ENCODE peak calls at places on chromosome 7, in ten cellular contexts. Q is foreskin fibroblast; W is lung; P is CD8-positive, alpha-beta T cell; A is Calu3; U is endothelial cell; V is HFFc6; B is Panc1; O is cardiac muscle cell; T is fibroblast of the aortic adventitia. I is an unnamed sample.
A peak's percentile ranks its signal among the peaks of the same experiment; 100 is the strongest.

GRCh38 chr7:80259-81236 is 111.8 kb upstream of the FAM20C start:
- DNase-seq in U (no peak), B (no peak), P (no peak), Q (no peak), W (no peak), T (no peak), O (no peak), A (no peak), V (no peak), I (no peak)

GRCh38 chr7:66353547-66353946 is 148.4 kb downstream of the TPST1 start:
- DNase-seq in Q (peak; percentile 71), A (no peak), O (no peak), B (no peak), T (peak; percentile 80), U (no peak), P (no peak), V (peak; percentile 75), W (no peak), I (no peak)

GRCh38 chr7:79709574-79710409 is 256.3 kb upstream of the MAGI2 start:
- DNase-seq in Q (peak; percentile 20), A (no peak), V (peak; percentile 4), O (no peak), T (peak; percentile 65), P (no peak), U (no peak), B (peak; percentile 41), W (no peak), I (no peak)

GRCh38 chr7:150949564-150949963 is 28.6 kb downstream of the KCNH2 start:
- DNase-seq in V (no peak), U (no peak), P (no peak), T (no peak), Q (no peak), B (no peak), O (no peak), A (no peak), W (no peak), I (no peak)

GRCh38 chr7:20577362-20578069 is 38.0 kb upstream of the ABCB5 start:
- DNase-seq in V (no peak), P (no peak), B (no peak), T (peak; percentile 62), Q (no peak), A (no peak), W (no peak), U (no peak), O (peak; percentile 29), I (no peak)

GRCh38 chr7:151128716-151129115 is 38.8 kb downstream of the GBX1 start:
- DNase-seq in U (no peak), O (no peak), A (no peak), T (no peak), V (no peak), Q (no peak), P (no peak), W (no peak), B (no peak), I (no peak)

GRCh38 chr7:148121426-148121825 is 469.1 kb upstream of the C7orf33 start:
- DNase-seq in V (no peak), T (no peak), W (no peak), Q (no peak), O (no peak), A (no peak), P (no peak), B (no peak), U (no peak), I (no peak)

GRCh38 chr7:23970193-23970592 is 260.2 kb downstream of the STK31 start:
- DNase-seq in B (no peak), U (no peak), A (no peak), O (no peak), Q (no peak), W (no peak), P (no peak), V (no peak), T (no peak), I (no peak)

GRCh38 chr7:94011714-94012353 is 7.7 kb upstream of the BET1 start:
- DNase-seq in T (no peak), Q (no peak), A (no peak), W (no peak), O (no peak), V (no peak), P (no peak), U (no peak), B (no peak), I (no peak)

GRCh38 chr7:13920053-13920697 is 69.3 kb downstream of the ETV1 start:
- DNase-seq in P (no peak), B (peak; percentile 99), W (no peak), O (peak; percentile 87), A (peak; percentile 89), T (peak; percentile 97), V (peak; percentile 100), U (peak; percentile 39), Q (peak; percentile 99), I (no peak)

GRCh38 chr7:14899065-14899464 is 3.5 kb downstream of the DGKB start:
- DNase-seq in V (no peak), T (peak; percentile 79), P (no peak), O (no peak), U (no peak), A (no peak), W (no peak), B (no peak), Q (no peak), I (no peak)

GRCh38 chr7:82244947-82245346 is 198.6 kb downstream of the CACNA2D1 start:
- DNase-seq in O (no peak), T (no peak), V (no peak), Q (no peak), A (no peak), U (no peak), P (no peak), B (no peak), W (no peak), I (no peak)

GRCh38 chr7:37411444-37412034 is 37.1 kb downstream of the ELMO1 start:
- DNase-seq in Q (no peak), V (no peak), T (no peak), P (no peak), A (no peak), U (no peak), O (no peak), W (no peak), B (no peak), I (no peak)

GRCh38 chr7:16028103-16028502 is 341.6 kb upstream of the MEOX2 start:
- DNase-seq in P (no peak), A (no peak), T (peak; percentile 98), U (no peak), W (no peak), O (no peak), Q (peak; percentile 90), V (peak; percentile 88), B (no peak), I (no peak)

GRCh38 chr7:81499262-81500116 is 270.4 kb downstream of the HGF start:
- DNase-seq in O (peak; percentile 71), A (peak; percentile 31), P (no peak), T (peak; percentile 94), V (peak; percentile 85), U (peak; percentile 31), W (no peak), B (peak; percentile 85), Q (peak; percentile 70), I (peak; percentile 24)

DNA sequence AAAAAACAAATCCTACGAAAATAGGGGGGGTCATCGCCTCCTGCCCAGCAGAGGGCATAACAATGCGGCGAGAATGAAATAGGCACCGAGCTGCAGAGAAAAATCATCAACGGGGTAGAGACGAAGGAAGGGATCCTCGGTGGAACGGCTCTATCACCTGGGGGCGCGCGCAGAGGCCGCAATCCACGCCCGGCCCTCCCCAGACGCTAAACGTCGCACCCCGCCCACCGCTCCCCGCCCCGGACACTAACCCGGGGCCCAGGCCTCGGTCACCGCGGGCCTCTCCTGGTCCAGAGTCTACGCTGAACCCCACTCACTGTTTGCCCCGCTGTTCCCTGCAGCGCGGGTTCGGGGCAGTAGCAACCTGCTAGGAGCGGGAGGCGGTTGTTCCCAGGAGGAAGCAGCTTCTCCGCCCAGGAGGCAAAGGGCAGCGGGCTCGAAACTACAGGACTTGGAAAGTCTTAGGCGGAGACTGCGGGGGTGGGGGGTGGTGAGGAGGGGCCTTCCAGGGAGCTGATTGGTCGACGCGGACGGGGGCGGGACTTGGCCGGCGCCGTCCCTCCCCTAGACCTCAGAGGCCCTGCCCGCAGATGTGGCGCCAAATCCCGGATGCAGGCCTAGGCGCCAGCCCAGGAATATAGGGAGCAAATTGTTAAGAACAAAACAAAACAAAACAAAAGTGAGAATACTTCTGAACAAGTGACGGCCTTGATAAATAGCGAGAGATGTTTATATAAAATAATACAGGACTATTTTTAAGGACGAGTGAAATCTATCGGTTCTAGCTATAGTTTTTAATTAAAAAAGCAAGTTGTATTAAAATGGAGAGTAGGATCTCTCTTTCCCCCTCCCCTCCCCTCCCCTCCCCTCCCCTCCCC is at the start of gene TCAF1:
- DNase-seq in A (peak; percentile 93), T (peak; percentile 92), P (peak; percentile 70), U (peak; percentile 93), W (peak; percentile 96), B (peak; percentile 84), Q (peak; percentile 92), O (peak; percentile 97), V (peak; percentile 84), I (peak; percentile 96)
- TF ChIP-seq CTCF in A (peak; percentile 28), T (peak; percentile 41), P (no peak), U (peak; percentile 15), W (peak; percentile 2), B (peak; percentile 59), Q (peak; percentile 40), O (peak; percentile 55), V (peak; percentile 76), I (peak; percentile 19)

DNA sequence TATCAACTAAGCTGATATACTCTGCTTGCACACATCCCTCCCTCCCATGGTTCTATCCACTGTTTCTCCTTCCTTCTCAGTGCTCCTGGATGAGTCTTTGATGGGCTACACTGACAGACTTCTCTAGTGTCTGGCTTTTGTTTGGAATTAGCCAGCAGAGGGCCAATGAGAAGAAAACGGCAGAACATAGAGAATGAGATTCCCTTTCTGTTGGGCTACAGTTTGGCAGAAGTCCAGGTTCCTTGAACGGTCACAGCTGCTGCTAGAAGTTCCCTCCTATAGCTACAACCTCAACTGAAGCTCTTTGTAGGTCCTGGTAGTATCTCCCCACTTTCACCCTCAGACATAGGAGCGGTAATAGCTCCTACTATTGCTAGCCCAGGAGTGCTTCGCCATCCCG is 251.1 kb upstream of the LRRN3 start:
- DNase-seq in O (peak; percentile 38), W (no peak), U (no peak), A (peak; percentile 2), V (no peak), Q (peak; percentile 30), T (peak; percentile 11), B (no peak), P (no peak), I (no peak)
- TF ChIP-seq CTCF in O (peak; percentile 32), W (no peak), U (no peak), A (no peak), V (peak; percentile 12), Q (peak; percentile 4), T (no peak), B (no peak), P (no peak), I (no peak)

GRCh38 chr7:86926732-86927131 is 132.7 kb downstream of the ELAPOR2 start:
- DNase-seq in V (peak; percentile 27), P (no peak), W (no peak), A (peak; percentile 3), T (peak; percentile 84), B (no peak), O (peak; percentile 69), U (peak; percentile 41), Q (peak; percentile 47), I (peak; percentile 11)
- TF ChIP-seq CTCF in V (peak; percentile 84), P (peak; percentile 91), W (no peak), A (peak; percentile 21), T (peak; percentile 83), B (peak; percentile 78), O (peak; percentile 80), U (peak; percentile 86), Q (peak; percentile 68), I (peak; percentile 63)

DNA sequence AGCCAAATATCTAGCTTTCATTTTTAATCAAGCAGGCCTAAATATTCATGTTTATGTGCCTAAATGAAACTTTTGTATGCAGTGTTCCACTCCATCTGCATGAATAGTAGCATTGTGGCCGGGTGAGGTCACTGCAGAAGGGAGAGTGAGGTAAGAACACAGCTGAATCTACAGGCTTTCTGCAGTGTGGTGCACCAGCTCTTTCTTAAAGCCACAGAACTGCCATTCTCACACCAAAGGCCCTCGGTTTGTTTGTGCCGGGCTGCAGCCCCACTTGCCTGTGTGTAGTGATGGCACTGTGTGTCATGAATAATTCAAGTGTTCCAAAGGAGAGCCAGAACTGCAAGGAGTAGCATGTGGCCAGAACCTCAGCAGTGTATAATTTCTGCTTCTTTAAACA is 204.1 kb downstream of the TRIL start:
- DNase-seq in T (peak; percentile 45), A (peak; percentile 24), U (no peak), V (peak; percentile 5), B (no peak), O (no peak), P (no peak), Q (peak; percentile 61), W (no peak), I (peak; percentile 36)
- TF ChIP-seq CTCF in T (peak; percentile 37), A (no peak), U (no peak), V (no peak), B (no peak), O (peak; percentile 19), P (no peak), Q (no peak), W (no peak), I (no peak)